ENCODE peak calls at places on chromosomes 1 and 21, in ten cellular contexts. One of them, this sample, is unnamed.
A peak's percentile ranks its signal among the peaks of the same experiment; 100 is the strongest.

GRCh38 chr21:42174173-42174572 is 44.8 kb upstream of the ABCG1 start:
- DNase-seq in HepG2: no peak
- DNase-seq in GM12891: no peak
- DNase-seq in suprapubic skin: no peak
- DNase-seq in vagina: peak; percentile 55
- DNase-seq in transverse colon: no peak
- DNase-seq in upper lobe of left lung: no peak
- DNase-seq in GM12892: no peak
- DNase-seq in HCT116: no peak
- DNase-seq in GM23338: no peak
- DNase-seq in this sample: peak; percentile 37

GRCh38 chr1:52752427-52752826 is 26.2 kb downstream of the ZYG11B start:
- DNase-seq in GM12891: no peak
- DNase-seq in GM12892: no peak
- DNase-seq in GM23338: no peak
- DNase-seq in upper lobe of left lung: no peak
- DNase-seq in vagina: no peak
- DNase-seq in transverse colon: no peak
- DNase-seq in HCT116: no peak
- DNase-seq in HepG2: no peak
- DNase-seq in suprapubic skin: no peak
- DNase-seq in this sample: no peak

GRCh38 chr1:200173097-200173629 is 145.7 kb downstream of the NR5A2 start:
- DNase-seq in GM12891: no peak
- DNase-seq in GM23338: no peak
- DNase-seq in GM12892: no peak
- DNase-seq in suprapubic skin: no peak
- DNase-seq in HepG2: no peak
- DNase-seq in vagina: no peak
- DNase-seq in upper lobe of left lung: no peak
- DNase-seq in transverse colon: no peak
- DNase-seq in HCT116: no peak
- DNase-seq in this sample: no peak

GRCh38 chr1:182301467-182302198 is 90.0 kb downstream of the GLUL start:
- DNase-seq in GM12892: no peak
- DNase-seq in vagina: no peak
- DNase-seq in suprapubic skin: no peak
- DNase-seq in HCT116: peak; percentile 42
- DNase-seq in HepG2: peak; percentile 99
- DNase-seq in transverse colon: peak; percentile 48
- DNase-seq in GM12891: no peak
- DNase-seq in GM23338: peak; percentile 28
- DNase-seq in upper lobe of left lung: peak; percentile 25
- DNase-seq in this sample: no peak

GRCh38 chr1:178150610-178151009 is 56.7 kb downstream of the RASAL2 start:
- DNase-seq in transverse colon: no peak
- DNase-seq in HepG2: no peak
- DNase-seq in suprapubic skin: no peak
- DNase-seq in vagina: no peak
- DNase-seq in GM23338: no peak
- DNase-seq in GM12891: no peak
- DNase-seq in upper lobe of left lung: no peak
- DNase-seq in HCT116: no peak
- DNase-seq in GM12892: no peak
- DNase-seq in this sample: no peak

GRCh38 chr1:9275567-9276034 is 17.1 kb upstream of the SPSB1 start:
- DNase-seq in suprapubic skin: no peak
- DNase-seq in transverse colon: peak; percentile 59
- DNase-seq in HCT116: peak; percentile 42
- DNase-seq in GM23338: no peak
- DNase-seq in vagina: no peak
- DNase-seq in GM12891: peak; percentile 76
- DNase-seq in GM12892: peak; percentile 65
- DNase-seq in HepG2: peak; percentile 46
- DNase-seq in upper lobe of left lung: no peak
- DNase-seq in this sample: no peak

GRCh38 chr1:32042330-32042729 is 28.7 kb downstream of the KHDRBS1 start:
- DNase-seq in HCT116: no peak
- DNase-seq in GM23338: no peak
- DNase-seq in GM12891: no peak
- DNase-seq in suprapubic skin: no peak
- DNase-seq in GM12892: no peak
- DNase-seq in vagina: no peak
- DNase-seq in transverse colon: no peak
- DNase-seq in HepG2: no peak
- DNase-seq in upper lobe of left lung: no peak
- DNase-seq in this sample: no peak

GRCh38 chr21:45104560-45104959 is 30.2 kb downstream of the ADARB1 start:
- DNase-seq in HCT116: no peak
- DNase-seq in HepG2: no peak
- DNase-seq in suprapubic skin: no peak
- DNase-seq in vagina: no peak
- DNase-seq in GM12892: no peak
- DNase-seq in transverse colon: peak; percentile 66
- DNase-seq in GM12891: no peak
- DNase-seq in upper lobe of left lung: no peak
- DNase-seq in GM23338: no peak
- DNase-seq in this sample: no peak

GRCh38 chr1:27011058-27011764 is 1.4 kb downstream of the TENT5B start:
- DNase-seq in HCT116: peak; percentile 54
- DNase-seq in GM23338: peak; percentile 97
- DNase-seq in upper lobe of left lung: no peak
- DNase-seq in GM12891: no peak
- DNase-seq in suprapubic skin: no peak
- DNase-seq in HepG2: no peak
- DNase-seq in transverse colon: peak; percentile 57
- DNase-seq in vagina: no peak
- DNase-seq in GM12892: no peak
- DNase-seq in this sample: no peak
- TF ChIP-seq POLR2AphosphoS5 in HCT116: peak; percentile 40
- TF ChIP-seq POLR2AphosphoS5 in GM23338: peak; percentile 40
- TF ChIP-seq POLR2AphosphoS5 in upper lobe of left lung: peak; percentile 56
- TF ChIP-seq POLR2AphosphoS5 in GM12891: no peak
- TF ChIP-seq POLR2AphosphoS5 in suprapubic skin: no peak
- TF ChIP-seq POLR2AphosphoS5 in HepG2: no peak
- TF ChIP-seq POLR2AphosphoS5 in transverse colon: no peak
- TF ChIP-seq POLR2AphosphoS5 in vagina: peak; percentile 70
- TF ChIP-seq POLR2AphosphoS5 in GM12892: no peak
- TF ChIP-seq POLR2AphosphoS5 in this sample: peak; percentile 89

DNA sequence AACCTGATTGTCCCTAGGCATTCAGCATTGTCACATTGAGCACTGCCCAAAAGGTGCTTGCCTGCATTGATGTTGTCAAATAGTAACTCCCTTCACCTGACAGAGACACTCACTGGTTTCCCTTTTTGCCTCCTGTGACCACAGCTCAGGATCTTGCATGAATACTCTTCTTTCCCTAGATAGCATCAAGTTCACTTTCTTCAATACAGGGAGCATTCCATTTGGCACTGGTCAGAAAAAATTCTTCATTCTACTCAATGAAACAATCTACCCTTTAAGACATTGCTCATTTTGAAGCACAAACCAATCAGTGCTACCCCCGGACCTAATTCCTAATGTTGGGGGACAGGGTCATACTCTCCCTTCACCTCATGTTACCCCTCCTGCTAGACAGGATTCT is 319.0 kb upstream of the SNX7 start:
- DNase-seq in upper lobe of left lung: no peak
- DNase-seq in HCT116: no peak
- DNase-seq in suprapubic skin: no peak
- DNase-seq in transverse colon: no peak
- DNase-seq in vagina: no peak
- DNase-seq in GM12892: no peak
- DNase-seq in GM12891: no peak
- DNase-seq in GM23338: no peak
- DNase-seq in HepG2: no peak
- DNase-seq in this sample: no peak
- TF ChIP-seq POLR2AphosphoS5 in upper lobe of left lung: no peak
- TF ChIP-seq POLR2AphosphoS5 in HCT116: no peak
- TF ChIP-seq POLR2AphosphoS5 in suprapubic skin: no peak
- TF ChIP-seq POLR2AphosphoS5 in transverse colon: no peak
- TF ChIP-seq POLR2AphosphoS5 in vagina: no peak
- TF ChIP-seq POLR2AphosphoS5 in GM12892: no peak
- TF ChIP-seq POLR2AphosphoS5 in GM12891: no peak
- TF ChIP-seq POLR2AphosphoS5 in GM23338: no peak
- TF ChIP-seq POLR2AphosphoS5 in HepG2: no peak
- TF ChIP-seq POLR2AphosphoS5 in this sample: no peak

GRCh38 chr1:41618066-41618825 is 133.8 kb upstream of the EDN2 start:
- DNase-seq in vagina: peak; percentile 81
- DNase-seq in GM23338: no peak
- DNase-seq in HCT116: no peak
- DNase-seq in HepG2: no peak
- DNase-seq in transverse colon: peak; percentile 57
- DNase-seq in GM12892: no peak
- DNase-seq in GM12891: no peak
- DNase-seq in upper lobe of left lung: peak; percentile 85
- DNase-seq in suprapubic skin: peak; percentile 91
- DNase-seq in this sample: peak; percentile 85
- TF ChIP-seq POLR2AphosphoS5 in vagina: peak; percentile 54
- TF ChIP-seq POLR2AphosphoS5 in GM23338: no peak
- TF ChIP-seq POLR2AphosphoS5 in HCT116: no peak
- TF ChIP-seq POLR2AphosphoS5 in HepG2: no peak
- TF ChIP-seq POLR2AphosphoS5 in transverse colon: no peak
- TF ChIP-seq POLR2AphosphoS5 in GM12892: no peak
- TF ChIP-seq POLR2AphosphoS5 in GM12891: no peak
- TF ChIP-seq POLR2AphosphoS5 in upper lobe of left lung: peak; percentile 65
- TF ChIP-seq POLR2AphosphoS5 in suprapubic skin: no peak
- TF ChIP-seq POLR2AphosphoS5 in this sample: peak; percentile 33

GRCh38 chr1:153958111-153958960 is at the start of gene CRTC2:
- DNase-seq in GM12892: peak; percentile 97
- DNase-seq in transverse colon: peak; percentile 99
- DNase-seq in suprapubic skin: peak; percentile 99
- DNase-seq in HepG2: peak; percentile 96
- DNase-seq in vagina: peak; percentile 99
- DNase-seq in GM23338: peak; percentile 100
- DNase-seq in GM12891: peak; percentile 97
- DNase-seq in HCT116: peak; percentile 95
- DNase-seq in upper lobe of left lung: peak; percentile 96
- DNase-seq in this sample: peak; percentile 100

GRCh38 chr1:153956997-153957715 is 1.3 kb downstream of the CRTC2 start:
- DNase-seq in vagina: no peak
- DNase-seq in HCT116: no peak
- DNase-seq in GM12892: no peak
- DNase-seq in HepG2: no peak
- DNase-seq in suprapubic skin: no peak
- DNase-seq in transverse colon: no peak
- DNase-seq in upper lobe of left lung: no peak
- DNase-seq in GM12891: no peak
- DNase-seq in GM23338: no peak
- DNase-seq in this sample: no peak

GRCh38 chr1:153958961-153959260 is 499 bp upstream of the CRTC2 start:
- DNase-seq in upper lobe of left lung: no peak
- DNase-seq in HCT116: no peak
- DNase-seq in GM12892: no peak
- DNase-seq in HepG2: no peak
- DNase-seq in GM23338: no peak
- DNase-seq in suprapubic skin: no peak
- DNase-seq in GM12891: no peak
- DNase-seq in transverse colon: peak; percentile 29
- DNase-seq in vagina: no peak
- DNase-seq in this sample: no peak

GRCh38 chr1:153959454-153959853 is 1.0 kb upstream of the CRTC2 start:
- DNase-seq in HCT116: no peak
- DNase-seq in GM12892: no peak
- DNase-seq in suprapubic skin: no peak
- DNase-seq in HepG2: no peak
- DNase-seq in transverse colon: no peak
- DNase-seq in upper lobe of left lung: no peak
- DNase-seq in GM23338: peak; percentile 19
- DNase-seq in vagina: no peak
- DNase-seq in GM12891: no peak
- DNase-seq in this sample: no peak

DNA sequence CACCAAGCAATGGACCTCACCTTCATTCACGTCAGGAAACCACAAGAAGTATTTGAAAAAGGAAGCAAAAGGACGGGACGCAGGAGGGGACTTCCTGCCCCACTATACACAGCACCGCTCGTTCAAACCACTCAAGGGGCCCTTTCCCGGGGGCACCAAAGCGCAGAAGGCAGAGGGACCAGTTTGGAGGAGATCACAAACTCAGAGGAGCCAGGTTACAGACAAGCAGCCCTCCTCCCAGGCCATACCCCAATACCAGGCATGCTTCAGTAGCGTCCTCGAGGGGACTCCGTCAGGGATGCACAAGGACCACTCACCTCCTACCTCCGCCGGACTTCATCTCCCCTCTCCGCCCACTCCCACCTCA is 685 bp downstream of the CRTC2 start:
- DNase-seq in vagina: no peak
- DNase-seq in GM23338: peak; percentile 63
- DNase-seq in upper lobe of left lung: no peak
- DNase-seq in GM12891: no peak
- DNase-seq in HCT116: no peak
- DNase-seq in GM12892: no peak
- DNase-seq in suprapubic skin: no peak
- DNase-seq in transverse colon: peak; percentile 46
- DNase-seq in HepG2: no peak
- DNase-seq in this sample: no peak
- TF ChIP-seq POLR2AphosphoS5 in vagina: no peak
- TF ChIP-seq POLR2AphosphoS5 in GM23338: no peak
- TF ChIP-seq POLR2AphosphoS5 in upper lobe of left lung: no peak
- TF ChIP-seq POLR2AphosphoS5 in GM12891: peak; percentile 68
- TF ChIP-seq POLR2AphosphoS5 in HCT116: no peak
- TF ChIP-seq POLR2AphosphoS5 in GM12892: peak; percentile 73
- TF ChIP-seq POLR2AphosphoS5 in suprapubic skin: no peak
- TF ChIP-seq POLR2AphosphoS5 in transverse colon: no peak
- TF ChIP-seq POLR2AphosphoS5 in HepG2: no peak
- TF ChIP-seq POLR2AphosphoS5 in this sample: no peak

GRCh38 chr1:11728126-11728806 is 7.7 kb upstream of the AGTRAP start:
- DNase-seq in GM12892: no peak
- DNase-seq in transverse colon: no peak
- DNase-seq in vagina: no peak
- DNase-seq in GM23338: no peak
- DNase-seq in HepG2: no peak
- DNase-seq in suprapubic skin: no peak
- DNase-seq in GM12891: no peak
- DNase-seq in upper lobe of left lung: no peak
- DNase-seq in HCT116: no peak
- DNase-seq in this sample: no peak

GRCh38 chr1:11731719-11732283 is 4.1 kb upstream of the AGTRAP start:
- DNase-seq in GM12892: no peak
- DNase-seq in GM23338: peak; percentile 85
- DNase-seq in vagina: no peak
- DNase-seq in suprapubic skin: peak; percentile 89
- DNase-seq in transverse colon: peak; percentile 66
- DNase-seq in GM12891: no peak
- DNase-seq in upper lobe of left lung: peak; percentile 82
- DNase-seq in HepG2: peak; percentile 13
- DNase-seq in HCT116: no peak
- DNase-seq in this sample: peak; percentile 95

GRCh38 chr1:11729155-11729497 is 6.8 kb upstream of the AGTRAP start:
- DNase-seq in HCT116: no peak
- DNase-seq in HepG2: no peak
- DNase-seq in GM12891: no peak
- DNase-seq in transverse colon: no peak
- DNase-seq in GM12892: no peak
- DNase-seq in upper lobe of left lung: no peak
- DNase-seq in suprapubic skin: no peak
- DNase-seq in GM23338: no peak
- DNase-seq in vagina: no peak
- DNase-seq in this sample: no peak

GRCh38 chr1:11729498-11730428 is 6.2 kb upstream of the AGTRAP start:
- DNase-seq in GM12891: no peak
- DNase-seq in HepG2: peak; percentile 23
- DNase-seq in suprapubic skin: no peak
- DNase-seq in GM23338: no peak
- DNase-seq in transverse colon: no peak
- DNase-seq in upper lobe of left lung: no peak
- DNase-seq in HCT116: no peak
- DNase-seq in vagina: no peak
- DNase-seq in GM12892: no peak
- DNase-seq in this sample: no peak

GRCh38 chr1:11730429-11730861 is 5.5 kb upstream of the AGTRAP start:
- DNase-seq in GM12891: no peak
- DNase-seq in transverse colon: peak; percentile 51
- DNase-seq in suprapubic skin: no peak
- DNase-seq in HepG2: no peak
- DNase-seq in GM12892: no peak
- DNase-seq in HCT116: no peak
- DNase-seq in GM23338: no peak
- DNase-seq in upper lobe of left lung: no peak
- DNase-seq in vagina: no peak
- DNase-seq in this sample: no peak
- TF ChIP-seq POLR2AphosphoS5 in GM12891: no peak
- TF ChIP-seq POLR2AphosphoS5 in transverse colon: peak; percentile 20
- TF ChIP-seq POLR2AphosphoS5 in suprapubic skin: no peak
- TF ChIP-seq POLR2AphosphoS5 in HepG2: no peak
- TF ChIP-seq POLR2AphosphoS5 in GM12892: no peak
- TF ChIP-seq POLR2AphosphoS5 in HCT116: no peak
- TF ChIP-seq POLR2AphosphoS5 in GM23338: no peak
- TF ChIP-seq POLR2AphosphoS5 in upper lobe of left lung: peak; percentile 77
- TF ChIP-seq POLR2AphosphoS5 in vagina: no peak
- TF ChIP-seq POLR2AphosphoS5 in this sample: peak; percentile 33

This sample was measured in esophagus muscularis mucosa.